ENCODE peak calls at places on chromosomes 6 and 20, in ten cellular contexts. One of them, this sample, is unnamed.

GRCh38 chr6:40695750-40696415 is 108.7 kb upstream of the LRFN2 start:
- DNase-seq in Karpas-422: no peak
- DNase-seq in D341Med: no peak
- DNase-seq in HTR-8/SVneo: no peak
- DNase-seq in small intestine: no peak
- DNase-seq in activated CD4-positive, alpha-beta T cell treated with anti-CD3 and anti-CD28 coated beads for 36 hours: no peak
- DNase-seq in foreskin fibroblast: no peak
- DNase-seq in NCI-H345: peak; percentile 79
- DNase-seq in KBM-7: no peak
- DNase-seq in skeletal muscle cell: no peak
- DNase-seq in this sample: no peak

GRCh38 chr6:130432838-130433237 is 67.0 kb downstream of the TMEM200A start:
- DNase-seq in Karpas-422: no peak
- DNase-seq in D341Med: no peak
- DNase-seq in HTR-8/SVneo: no peak
- DNase-seq in small intestine: no peak
- DNase-seq in activated CD4-positive, alpha-beta T cell treated with anti-CD3 and anti-CD28 coated beads for 36 hours: no peak
- DNase-seq in foreskin fibroblast: no peak
- DNase-seq in NCI-H345: no peak
- DNase-seq in KBM-7: peak; percentile 63
- DNase-seq in skeletal muscle cell: no peak
- DNase-seq in this sample: no peak

GRCh38 chr6:33684428-33684896 is 27.0 kb downstream of the UQCC2 start:
- DNase-seq in Karpas-422: no peak
- DNase-seq in D341Med: no peak
- DNase-seq in HTR-8/SVneo: no peak
- DNase-seq in small intestine: no peak
- DNase-seq in activated CD4-positive, alpha-beta T cell treated with anti-CD3 and anti-CD28 coated beads for 36 hours: no peak
- DNase-seq in foreskin fibroblast: no peak
- DNase-seq in NCI-H345: no peak
- DNase-seq in KBM-7: no peak
- DNase-seq in skeletal muscle cell: no peak
- DNase-seq in this sample: no peak

GRCh38 chr6:14619419-14619781 is 501.8 kb downstream of the CD83 start:
- DNase-seq in Karpas-422: no peak
- DNase-seq in D341Med: no peak
- DNase-seq in HTR-8/SVneo: no peak
- DNase-seq in small intestine: no peak
- DNase-seq in activated CD4-positive, alpha-beta T cell treated with anti-CD3 and anti-CD28 coated beads for 36 hours: no peak
- DNase-seq in foreskin fibroblast: no peak
- DNase-seq in NCI-H345: no peak
- DNase-seq in KBM-7: no peak
- DNase-seq in skeletal muscle cell: no peak
- DNase-seq in this sample: no peak

GRCh38 chr20:35002426-35003210 is 47.0 kb downstream of the MYH7B start:
- DNase-seq in Karpas-422: no peak
- DNase-seq in D341Med: no peak
- DNase-seq in HTR-8/SVneo: no peak
- DNase-seq in small intestine: no peak
- DNase-seq in activated CD4-positive, alpha-beta T cell treated with anti-CD3 and anti-CD28 coated beads for 36 hours: no peak
- DNase-seq in foreskin fibroblast: no peak
- DNase-seq in NCI-H345: no peak
- DNase-seq in KBM-7: no peak
- DNase-seq in skeletal muscle cell: no peak
- DNase-seq in this sample: no peak

GRCh38 chr6:167684276-167685104 is 142.2 kb upstream of the AFDN start:
- DNase-seq in Karpas-422: no peak
- DNase-seq in D341Med: no peak
- DNase-seq in HTR-8/SVneo: no peak
- DNase-seq in small intestine: peak; percentile 42
- DNase-seq in activated CD4-positive, alpha-beta T cell treated with anti-CD3 and anti-CD28 coated beads for 36 hours: no peak
- DNase-seq in foreskin fibroblast: no peak
- DNase-seq in NCI-H345: peak; percentile 77
- DNase-seq in KBM-7: no peak
- DNase-seq in skeletal muscle cell: no peak
- DNase-seq in this sample: no peak

GRCh38 chr6:2799936-2800527 is 34.8 kb downstream of the WRNIP1 start:
- DNase-seq in Karpas-422: no peak
- DNase-seq in D341Med: no peak
- DNase-seq in HTR-8/SVneo: no peak
- DNase-seq in small intestine: no peak
- DNase-seq in activated CD4-positive, alpha-beta T cell treated with anti-CD3 and anti-CD28 coated beads for 36 hours: peak; percentile 33
- DNase-seq in foreskin fibroblast: no peak
- DNase-seq in NCI-H345: no peak
- DNase-seq in KBM-7: no peak
- DNase-seq in skeletal muscle cell: no peak
- DNase-seq in this sample: peak; percentile 42

GRCh38 chr6:113875470-113875869 is 18.3 kb downstream of the MARCKS start:
- DNase-seq in Karpas-422: no peak
- DNase-seq in D341Med: no peak
- DNase-seq in HTR-8/SVneo: peak; percentile 23
- DNase-seq in small intestine: no peak
- DNase-seq in activated CD4-positive, alpha-beta T cell treated with anti-CD3 and anti-CD28 coated beads for 36 hours: no peak
- DNase-seq in foreskin fibroblast: peak; percentile 50
- DNase-seq in NCI-H345: no peak
- DNase-seq in KBM-7: no peak
- DNase-seq in skeletal muscle cell: no peak
- DNase-seq in this sample: peak; percentile 80

GRCh38 chr6:127606131-127606562 is 29.2 kb downstream of the C6orf58 start:
- DNase-seq in Karpas-422: peak; percentile 42
- DNase-seq in D341Med: peak; percentile 73
- DNase-seq in HTR-8/SVneo: peak; percentile 67
- DNase-seq in small intestine: no peak
- DNase-seq in activated CD4-positive, alpha-beta T cell treated with anti-CD3 and anti-CD28 coated beads for 36 hours: no peak
- DNase-seq in foreskin fibroblast: peak; percentile 16
- DNase-seq in NCI-H345: no peak
- DNase-seq in KBM-7: peak; percentile 24
- DNase-seq in skeletal muscle cell: peak; percentile 25
- DNase-seq in this sample: peak; percentile 34

GRCh38 chr6:30759575-30760239 is 15.4 kb upstream of the IER3 start:
- DNase-seq in Karpas-422: peak; percentile 27
- DNase-seq in D341Med: no peak
- DNase-seq in HTR-8/SVneo: peak; percentile 85
- DNase-seq in small intestine: no peak
- DNase-seq in activated CD4-positive, alpha-beta T cell treated with anti-CD3 and anti-CD28 coated beads for 36 hours: peak; percentile 34
- DNase-seq in foreskin fibroblast: peak; percentile 93
- DNase-seq in NCI-H345: no peak
- DNase-seq in KBM-7: no peak
- DNase-seq in skeletal muscle cell: peak; percentile 87
- DNase-seq in this sample: peak; percentile 98

GRCh38 chr6:43774776-43775583 is 5.0 kb downstream of the VEGFA start:
- DNase-seq in Karpas-422: peak; percentile 85
- DNase-seq in D341Med: peak; percentile 88
- DNase-seq in HTR-8/SVneo: peak; percentile 88
- DNase-seq in small intestine: peak; percentile 83
- DNase-seq in activated CD4-positive, alpha-beta T cell treated with anti-CD3 and anti-CD28 coated beads for 36 hours: peak; percentile 81
- DNase-seq in foreskin fibroblast: peak; percentile 66
- DNase-seq in NCI-H345: peak; percentile 63
- DNase-seq in KBM-7: peak; percentile 76
- DNase-seq in skeletal muscle cell: no peak
- DNase-seq in this sample: peak; percentile 70

GRCh38 chr20:47701612-47702011 is 83.7 kb downstream of the SULF2 start:
- DNase-seq in Karpas-422: no peak
- DNase-seq in D341Med: no peak
- DNase-seq in HTR-8/SVneo: peak; percentile 67
- DNase-seq in small intestine: no peak
- DNase-seq in activated CD4-positive, alpha-beta T cell treated with anti-CD3 and anti-CD28 coated beads for 36 hours: no peak
- DNase-seq in foreskin fibroblast: no peak
- DNase-seq in NCI-H345: no peak
- DNase-seq in KBM-7: no peak
- DNase-seq in skeletal muscle cell: no peak
- DNase-seq in this sample: no peak

GRCh38 chr6:38603966-38604365 is 35.8 kb downstream of the BTBD9 start:
- DNase-seq in Karpas-422: no peak
- DNase-seq in D341Med: no peak
- DNase-seq in HTR-8/SVneo: no peak
- DNase-seq in small intestine: no peak
- DNase-seq in activated CD4-positive, alpha-beta T cell treated with anti-CD3 and anti-CD28 coated beads for 36 hours: no peak
- DNase-seq in foreskin fibroblast: no peak
- DNase-seq in NCI-H345: no peak
- DNase-seq in KBM-7: no peak
- DNase-seq in skeletal muscle cell: no peak
- DNase-seq in this sample: peak; percentile 75

GRCh38 chr6:24100336-24100735 is 25.7 kb upstream of the NRSN1 start:
- DNase-seq in Karpas-422: no peak
- DNase-seq in D341Med: no peak
- DNase-seq in HTR-8/SVneo: no peak
- DNase-seq in small intestine: no peak
- DNase-seq in activated CD4-positive, alpha-beta T cell treated with anti-CD3 and anti-CD28 coated beads for 36 hours: no peak
- DNase-seq in foreskin fibroblast: no peak
- DNase-seq in NCI-H345: no peak
- DNase-seq in KBM-7: no peak
- DNase-seq in skeletal muscle cell: no peak
- DNase-seq in this sample: no peak

GRCh38 chr6:26086214-26086613 is 1.0 kb upstream of the HFE start:
- DNase-seq in Karpas-422: no peak
- DNase-seq in D341Med: no peak
- DNase-seq in HTR-8/SVneo: no peak
- DNase-seq in small intestine: peak; percentile 27
- DNase-seq in activated CD4-positive, alpha-beta T cell treated with anti-CD3 and anti-CD28 coated beads for 36 hours: peak; percentile 48
- DNase-seq in foreskin fibroblast: no peak
- DNase-seq in NCI-H345: no peak
- DNase-seq in KBM-7: no peak
- DNase-seq in skeletal muscle cell: no peak
- DNase-seq in this sample: no peak

This sample was measured in iris pigment epithelial cell.